ENCODE peak calls at places on chromosome 18, in ten cellular contexts. M, H, U, G, X, P, O, A, D and E are unnamed samples.

GRCh38 chr18:62118324-62118723 is 68.5 kb downstream of the PIGN start:
- DNase-seq in M (peak), H (peak), U (no peak), G (no peak), X (peak), P (no peak), O (peak), A (no peak), D (peak), E (peak)

GRCh38 chr18:63131106-63131943 is 188.2 kb downstream of the BCL2 start:
- DNase-seq in M (peak), H (peak), U (peak), G (no peak), X (peak), P (peak), O (peak), A (peak), D (peak), E (no peak)

GRCh38 chr18:23885750-23886149 is 128.8 kb upstream of the TTC39C start:
- DNase-seq in M (no peak), H (no peak), U (no peak), G (no peak), X (no peak), P (no peak), O (no peak), A (no peak), D (no peak), E (no peak)

GRCh38 chr18:27942706-27943105 is 234.2 kb downstream of the CDH2 start:
- DNase-seq in M (peak), H (no peak), U (no peak), G (no peak), X (no peak), P (no peak), O (peak), A (no peak), D (no peak), E (no peak)

GRCh38 chr18:74497308-74497640 is 1.1 kb downstream of the CNDP2 start:
- DNase-seq in M (no peak), H (no peak), U (no peak), G (no peak), X (no peak), P (no peak), O (no peak), A (peak), D (no peak), E (no peak)

GRCh38 chr18:25433590-25433989 is 81.6 kb upstream of the ZNF521 start:
- DNase-seq in M (no peak), H (no peak), U (no peak), G (no peak), X (no peak), P (no peak), O (no peak), A (no peak), D (no peak), E (no peak)

GRCh38 chr18:8747440-8747937 is 42.1 kb downstream of the MTCL1 start:
- DNase-seq in M (peak), H (peak), U (no peak), G (no peak), X (no peak), P (no peak), O (peak), A (no peak), D (peak), E (no peak)

GRCh38 chr18:35513181-35513932 is 15.6 kb upstream of the INO80C start:
- DNase-seq in M (peak), H (peak), U (peak), G (peak), X (peak), P (no peak), O (peak), A (no peak), D (peak), E (peak)

GRCh38 chr18:28466213-28466612 is 289.3 kb upstream of the CDH2 start:
- DNase-seq in M (no peak), H (no peak), U (no peak), G (no peak), X (no peak), P (no peak), O (peak), A (no peak), D (no peak), E (no peak)

GRCh38 chr18:59272221-59272888 is 899 bp downstream of the RAX start:
- DNase-seq in M (no peak), H (no peak), U (no peak), G (no peak), X (no peak), P (no peak), O (no peak), A (no peak), D (no peak), E (no peak)

GRCh38 chr18:26618130-26618529 is 69.8 kb upstream of the KCTD1 start:
- DNase-seq in M (no peak), H (no peak), U (no peak), G (no peak), X (no peak), P (no peak), O (no peak), A (no peak), D (no peak), E (no peak)

GRCh38 chr18:72869786-72870185 is 2.0 kb upstream of the NETO1 start:
- DNase-seq in M (no peak), H (no peak), U (no peak), G (no peak), X (no peak), P (no peak), O (no peak), A (no peak), D (no peak), E (no peak)

GRCh38 chr18:24657461-24657860 is 197.0 kb downstream of the HRH4 start:
- DNase-seq in M (no peak), H (no peak), U (no peak), G (no peak), X (no peak), P (no peak), O (no peak), A (no peak), D (peak), E (no peak)

GRCh38 chr18:44802508-44802907 is 121.8 kb downstream of the SETBP1 start:
- DNase-seq in M (peak), H (no peak), U (no peak), G (no peak), X (no peak), P (no peak), O (no peak), A (no peak), D (peak), E (no peak)

GRCh38 chr18:55763298-55763697 is 175.3 kb upstream of the TCF4 start:
- DNase-seq in M (peak), H (peak), U (no peak), G (no peak), X (peak), P (no peak), O (no peak), A (no peak), D (peak), E (no peak)

GRCh38 chr18:45503988-45504387 is 111.3 kb upstream of the SLC14A2 start:
- DNase-seq in M (no peak), H (no peak), U (no peak), G (no peak), X (no peak), P (no peak), O (no peak), A (no peak), D (peak), E (peak)

GRCh38 chr18:10131036-10131774 is 217.4 kb downstream of the VAPA start:
- DNase-seq in M (no peak), H (no peak), U (no peak), G (no peak), X (no peak), P (no peak), O (no peak), A (no peak), D (no peak), E (no peak)

GRCh38 chr18:40897884-40898283 is 1057.2 kb upstream of the PIK3C3 start:
- DNase-seq in M (no peak), H (no peak), U (no peak), G (no peak), X (no peak), P (no peak), O (no peak), A (no peak), D (no peak), E (no peak)

GRCh38 chr18:23825978-23826405 is 136.7 kb downstream of the LAMA3 start:
- DNase-seq in M (peak), H (peak), U (peak), G (no peak), X (peak), P (no peak), O (peak), A (no peak), D (peak), E (no peak)

GRCh38 chr18:21509062-21509461 is 91.4 kb downstream of the ESCO1 start:
- DNase-seq in M (no peak), H (no peak), U (no peak), G (no peak), X (no peak), P (no peak), O (no peak), A (no peak), D (no peak), E (no peak)

GRCh38 chr18:51137891-51138290 is 59.6 kb downstream of the MEX3C start:
- DNase-seq in M (no peak), H (no peak), U (no peak), G (no peak), X (no peak), P (no peak), O (no peak), A (no peak), D (no peak), E (no peak)

GRCh38 chr18:59528866-59529265 is 168.4 kb downstream of the CCBE1 start:
- DNase-seq in M (no peak), H (no peak), U (no peak), G (no peak), X (no peak), P (no peak), O (no peak), A (no peak), D (no peak), E (no peak)

GRCh38 chr18:13521418-13521817 is 204.9 kb downstream of the FAM210A start:
- DNase-seq in M (no peak), H (no peak), U (no peak), G (no peak), X (no peak), P (no peak), O (no peak), A (no peak), D (no peak), E (no peak)

GRCh38 chr18:48781041-48781989 is 169.4 kb downstream of the SMAD7 start:
- DNase-seq in M (peak), H (peak), U (peak), G (no peak), X (no peak), P (no peak), O (peak), A (no peak), D (peak), E (no peak)

GRCh38 chr18:36634573-36635216 is 194.1 kb downstream of the TPGS2 start:
- DNase-seq in M (peak), H (peak), U (no peak), G (no peak), X (no peak), P (no peak), O (no peak), A (no peak), D (no peak), E (peak)

GRCh38 chr18:58087928-58088722 is 44.1 kb downstream of the NEDD4L start:
- DNase-seq in M (peak), H (no peak), U (peak), G (peak), X (no peak), P (no peak), O (no peak), A (no peak), D (peak), E (no peak)

GRCh38 chr18:13831864-13832508 is 8.0 kb downstream of the MC5R start:
- DNase-seq in M (peak), H (no peak), U (no peak), G (no peak), X (peak), P (no peak), O (no peak), A (no peak), D (no peak), E (no peak)

GRCh38 chr18:75530548-75531211 is 103.2 kb upstream of the SMIM21 start:
- DNase-seq in M (no peak), H (peak), U (no peak), G (no peak), X (no peak), P (no peak), O (peak), A (no peak), D (peak), E (no peak)